ENCODE peak calls at places on chromosomes 4 and X, in seven cellular contexts. Z, J, W, V, P, I and C are unnamed samples.

GRCh38 chr4:24657768-24658617 is 73.6 kb upstream of the DHX15 start:
- DNase-seq in Z (peak), J (no peak), W (peak), V (peak), P (peak), I (peak), C (no peak)

GRCh38 chr4:107058828-107059227 is 22.7 kb upstream of the DKK2 start:
- DNase-seq in Z (no peak), J (no peak), W (peak), V (peak), P (no peak), I (no peak), C (no peak)

GRCh38 chrX:11137543-11138139 is 26.5 kb downstream of the HCCS start:
- DNase-seq in Z (no peak), J (peak), W (peak), V (peak), P (peak), I (no peak), C (no peak)

GRCh38 chr4:88697588-88698329 is at the start of gene NAP1L5:
- DNase-seq in Z (peak), J (no peak), W (peak), V (peak), P (peak), I (no peak), C (peak)

GRCh38 chrX:56728752-56729151 is 291 bp upstream of the NBDY start:
- DNase-seq in Z (no peak), J (no peak), W (peak), V (peak), P (peak), I (no peak), C (no peak)

GRCh38 chr4:16875487-16875886 is 23.0 kb downstream of the LDB2 start:
- DNase-seq in Z (no peak), J (peak), W (peak), V (peak), P (no peak), I (no peak), C (no peak)

GRCh38 chrX:133188631-133189030 is 29.5 kb downstream of the TFDP3 start:
- DNase-seq in Z (no peak), J (no peak), W (no peak), V (no peak), P (no peak), I (no peak), C (no peak)

GRCh38 chrX:119757979-119758681 is at the start of gene SOWAHD:
- DNase-seq in Z (peak), J (no peak), W (peak), V (peak), P (peak), I (no peak), C (no peak)

GRCh38 chr4:33961751-33962150 is 2282.6 kb downstream of the ARAP2 start:
- DNase-seq in Z (no peak), J (peak), W (peak), V (peak), P (no peak), I (no peak), C (no peak)

GRCh38 chr4:36168127-36168898 is 76.0 kb downstream of the ARAP2 start:
- DNase-seq in Z (no peak), J (no peak), W (no peak), V (no peak), P (no peak), I (no peak), C (no peak)

GRCh38 chr4:126004936-126005335 is 690.2 kb downstream of the FAT4 start:
- DNase-seq in Z (no peak), J (peak), W (peak), V (peak), P (no peak), I (no peak), C (no peak)

GRCh38 chrX:86714441-86714840 is 566.2 kb downstream of the DACH2 start:
- DNase-seq in Z (no peak), J (no peak), W (no peak), V (no peak), P (no peak), I (no peak), C (no peak)

GRCh38 chrX:140050906-140051305 is 85.6 kb upstream of the CXorf66 start:
- DNase-seq in Z (no peak), J (no peak), W (peak), V (peak), P (peak), I (no peak), C (no peak)

GRCh38 chrX:68988865-68989264 is 160.0 kb downstream of the EFNB1 start:
- DNase-seq in Z (no peak), J (no peak), W (no peak), V (no peak), P (no peak), I (no peak), C (no peak)

GRCh38 chr4:184784628-184785257 is 41.0 kb downstream of the ACSL1 start:
- DNase-seq in Z (no peak), J (no peak), W (no peak), V (no peak), P (no peak), I (no peak), C (no peak)

GRCh38 chrX:88416965-88417364 is 330.1 kb upstream of the CPXCR1 start:
- DNase-seq in Z (no peak), J (no peak), W (no peak), V (no peak), P (no peak), I (no peak), C (no peak)

GRCh38 chr4:51885371-51885770 is 42.4 kb downstream of the DCUN1D4 start:
- DNase-seq in Z (no peak), J (no peak), W (peak), V (peak), P (peak), I (no peak), C (no peak)

GRCh38 chrX:45187731-45188130 is 12.9 kb downstream of the DIPK2B start:
- DNase-seq in Z (no peak), J (no peak), W (no peak), V (peak), P (no peak), I (no peak), C (no peak)

GRCh38 chrX:87045352-87045751 is 472.2 kb upstream of the KLHL4 start:
- DNase-seq in Z (no peak), J (no peak), W (no peak), V (no peak), P (peak), I (no peak), C (no peak)

GRCh38 chr4:23819041-23819511 is 70.8 kb downstream of the PPARGC1A start:
- DNase-seq in Z (peak), J (peak), W (no peak), V (no peak), P (no peak), I (peak), C (no peak)

GRCh38 chrX:13750204-13750603 is 15.7 kb downstream of the OFD1 start:
- DNase-seq in Z (no peak), J (no peak), W (peak), V (peak), P (peak), I (no peak), C (no peak)

GRCh38 chr4:182265881-182266280 is 22.7 kb downstream of the TENM3 start:
- DNase-seq in Z (no peak), J (no peak), W (no peak), V (no peak), P (peak), I (no peak), C (no peak)

GRCh38 chr4:142572076-142572475 is 274.0 kb downstream of the INPP4B start:
- DNase-seq in Z (no peak), J (no peak), W (no peak), V (no peak), P (no peak), I (no peak), C (no peak)

GRCh38 chr4:185165605-185166063 is 22.6 kb downstream of the SLC25A4 start:
- DNase-seq in Z (no peak), J (peak), W (peak), V (peak), P (no peak), I (no peak), C (no peak)

GRCh38 chr4:11769425-11769824 is 340.7 kb upstream of the HS3ST1 start:
- DNase-seq in Z (no peak), J (no peak), W (no peak), V (no peak), P (no peak), I (no peak), C (no peak)

GRCh38 chrX:4380710-4381109 is 667.3 kb upstream of the PRKX start:
- DNase-seq in Z (no peak), J (no peak), W (no peak), V (no peak), P (peak), I (no peak), C (no peak)

GRCh38 chr4:20445933-20446723 is 194.4 kb downstream of the SLIT2 start:
- DNase-seq in Z (no peak), J (no peak), W (peak), V (no peak), P (no peak), I (no peak), C (no peak)

GRCh38 chr4:88613417-88613875 is 21.2 kb downstream of the HERC3 start:
- DNase-seq in Z (no peak), J (no peak), W (no peak), V (no peak), P (peak), I (no peak), C (no peak)

GRCh38 chrX:65196758-65197371 is 220.6 kb upstream of the ZC4H2 start:
- DNase-seq in Z (peak), J (no peak), W (no peak), V (peak), P (peak), I (no peak), C (no peak)

GRCh38 chrX:21056636-21057035 is 317.6 kb upstream of the CNKSR2 start:
- DNase-seq in Z (no peak), J (no peak), W (no peak), V (peak), P (no peak), I (no peak), C (no peak)

GRCh38 chr4:73193155-73193554 is 65.4 kb downstream of the ANKRD17 start:
- DNase-seq in Z (no peak), J (no peak), W (no peak), V (no peak), P (no peak), I (no peak), C (no peak)

GRCh38 chrX:56564182-56564885 is 907 bp downstream of the UBQLN2 start:
- DNase-seq in Z (no peak), J (no peak), W (peak), V (peak), P (peak), I (no peak), C (no peak)

GRCh38 chr4:2135083-2135482 is 76.0 kb downstream of the NAT8L start:
- DNase-seq in Z (no peak), J (no peak), W (peak), V (peak), P (no peak), I (no peak), C (no peak)

GRCh38 chrX:15301924-15302323 is 13.5 kb downstream of the ASB11 start:
- DNase-seq in Z (peak), J (no peak), W (peak), V (peak), P (no peak), I (peak), C (no peak)

GRCh38 chr4:147325566-147325965 is 155.3 kb upstream of the EDNRA start:
- DNase-seq in Z (no peak), J (peak), W (peak), V (peak), P (no peak), I (no peak), C (no peak)

GRCh38 chr4:19130836-19131235 is 1109.3 kb upstream of the LCORL start:
- DNase-seq in Z (no peak), J (peak), W (no peak), V (peak), P (no peak), I (no peak), C (no peak)

DNA sequence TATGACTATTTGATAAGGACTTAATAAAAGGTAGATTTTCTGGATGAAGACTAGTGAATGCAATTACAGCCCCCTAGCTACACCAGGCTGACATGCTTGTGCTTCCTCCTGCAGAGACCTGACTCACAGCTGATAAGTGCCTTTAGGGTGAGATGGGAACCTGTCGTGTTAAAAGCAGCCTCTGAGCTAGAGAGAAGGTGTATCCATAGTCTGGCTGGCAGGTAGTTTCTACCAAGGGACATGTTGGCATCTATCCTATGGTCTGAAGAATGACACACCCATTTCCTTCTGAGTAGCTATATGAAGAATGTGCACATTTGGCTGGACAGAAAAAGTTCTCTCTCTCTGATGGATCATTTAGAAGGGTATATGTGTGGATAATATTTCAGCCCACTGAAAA is 64.1 kb downstream of the PARM1 start:
- DNase-seq in Z (no peak), J (no peak), W (no peak), V (no peak), P (no peak), I (no peak), C (no peak)
- H3K4me3 ChIP-seq in Z (no peak), J (no peak), W (no peak), V (no peak), P (no peak), I (no peak), C (no peak)

GRCh38 chr4:26858947-26859401 is 1.7 kb upstream of the STIM2 start:
- DNase-seq in Z (no peak), J (no peak), W (no peak), V (no peak), P (no peak), I (no peak), C (no peak)
- H3K4me3 ChIP-seq in Z (peak), J (no peak), W (peak), V (peak), P (peak), I (no peak), C (no peak)

GRCh38 chr4:173074501-173074946 is 94.1 kb upstream of the GALNT7 start:
- DNase-seq in Z (no peak), J (peak), W (peak), V (peak), P (peak), I (no peak), C (no peak)
- H3K4me3 ChIP-seq in Z (no peak), J (no peak), W (no peak), V (no peak), P (no peak), I (no peak), C (no peak)

GRCh38 chr4:113073614-113074013 is 24.2 kb downstream of the ANK2 start:
- DNase-seq in Z (no peak), J (no peak), W (no peak), V (no peak), P (no peak), I (no peak), C (no peak)

GRCh38 chr4:113071811-113072210 is 22.4 kb downstream of the ANK2 start:
- DNase-seq in Z (no peak), J (no peak), W (no peak), V (no peak), P (no peak), I (no peak), C (no peak)

GRCh38 chr4:113065629-113066028 is 16.2 kb downstream of the ANK2 start:
- DNase-seq in Z (no peak), J (no peak), W (no peak), V (no peak), P (no peak), I (no peak), C (no peak)

GRCh38 chr4:113069212-113069892 is 19.9 kb downstream of the ANK2 start:
- DNase-seq in Z (no peak), J (no peak), W (peak), V (peak), P (no peak), I (no peak), C (no peak)

GRCh38 chr4:113070755-113071154 is 21.3 kb downstream of the ANK2 start:
- DNase-seq in Z (no peak), J (no peak), W (no peak), V (no peak), P (no peak), I (no peak), C (no peak)
- H3K4me3 ChIP-seq in Z (no peak), J (no peak), W (no peak), V (no peak), P (no peak), I (no peak), C (no peak)

GRCh38 chr4:85778809-85779124 is 303.8 kb downstream of the ARHGAP24 start:
- DNase-seq in Z (no peak), J (no peak), W (peak), V (peak), P (no peak), I (no peak), C (no peak)
- H3K4me3 ChIP-seq in Z (peak), J (peak), W (peak), V (peak), P (no peak), I (no peak), C (peak)

GRCh38 chr4:85979276-85979675 is 380.6 kb downstream of the MAPK10 start:
- DNase-seq in Z (no peak), J (no peak), W (no peak), V (no peak), P (no peak), I (no peak), C (no peak)
- H3K4me3 ChIP-seq in Z (no peak), J (no peak), W (no peak), V (no peak), P (no peak), I (no peak), C (no peak)

GRCh38 chr4:161554372-161554990 is 609.3 kb downstream of the FSTL5 start:
- DNase-seq in Z (no peak), J (no peak), W (peak), V (peak), P (no peak), I (no peak), C (no peak)
- H3K4me3 ChIP-seq in Z (no peak), J (no peak), W (no peak), V (no peak), P (no peak), I (no peak), C (no peak)

DNA sequence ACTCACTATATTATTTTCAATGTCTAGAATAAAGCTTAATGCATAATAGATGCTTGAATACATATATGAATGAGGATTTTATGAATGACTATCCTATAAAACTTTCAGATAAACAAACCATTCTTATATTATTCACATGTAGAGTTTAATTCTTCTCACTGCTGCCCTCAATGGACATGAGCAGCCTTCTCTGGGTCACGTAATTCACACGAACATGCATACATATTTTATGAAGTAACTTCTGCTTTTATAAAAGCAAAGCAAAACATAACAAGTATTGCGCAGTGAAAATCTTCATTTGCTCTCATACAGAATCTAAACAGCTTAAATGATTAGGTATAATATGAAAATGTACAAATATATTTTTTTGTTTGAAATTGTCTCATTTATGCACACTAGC is 116.7 kb downstream of the TMA16 start:
- DNase-seq in Z (no peak), J (no peak), W (no peak), V (no peak), P (no peak), I (no peak), C (no peak)
- H3K4me3 ChIP-seq in Z (peak), J (no peak), W (no peak), V (no peak), P (no peak), I (no peak), C (no peak)